ENCODE peak calls at places on chromosome 1, in ten cellular contexts. G, T, P, L, Z, E, N, R, F and V are unnamed samples.

GRCh38 chr1:160547371-160547901 is 24.4 kb upstream of the SLAMF6 start:
- DNase-seq in N (no peak), P (no peak), Z (no peak), F (no peak), R (no peak), G (no peak), E (no peak), T (no peak), L (no peak), V (no peak)

GRCh38 chr1:240352769-240353168 is 259.2 kb downstream of the GREM2 start:
- DNase-seq in Z (peak), N (no peak), F (no peak), E (no peak), R (peak), P (no peak), T (no peak), L (no peak), G (peak), V (no peak)

GRCh38 chr1:32138965-32139364 is 31.1 kb downstream of the KPNA6 start:
- DNase-seq in N (no peak), P (no peak), F (no peak), E (no peak), G (peak), Z (no peak), T (peak), R (peak), L (no peak), V (peak)

GRCh38 chr1:34907487-34908090 is 21.9 kb downstream of the DLGAP3 start:
- DNase-seq in E (peak), R (peak), L (no peak), T (no peak), N (no peak), G (peak), P (no peak), F (no peak), Z (no peak), V (peak)

GRCh38 chr1:36349839-36350238 is 26.4 kb upstream of the EVA1B start:
- DNase-seq in R (no peak), G (peak), P (no peak), T (no peak), N (no peak), F (no peak), L (no peak), Z (no peak), E (no peak), V (peak)

GRCh38 chr1:206012086-206012859 is 9.1 kb upstream of the RAB7B start:
- DNase-seq in E (peak), F (no peak), P (no peak), T (no peak), Z (no peak), N (peak), R (no peak), G (no peak), L (no peak), V (no peak)

GRCh38 chr1:206723500-206724472 is 39.1 kb downstream of the MAPKAPK2 start:
- DNase-seq in P (no peak), N (no peak), L (no peak), R (peak), T (peak), Z (no peak), E (peak), F (no peak), G (peak), V (no peak)

GRCh38 chr1:215439549-215439948 is 127.6 kb upstream of the KCTD3 start:
- DNase-seq in R (no peak), P (no peak), L (no peak), F (no peak), E (no peak), Z (no peak), N (no peak), T (no peak), G (no peak), V (no peak)